ENCODE peak calls at places on chromosomes 2 and 18, in nine cellular contexts. W is cardiac muscle cell, O is hypothalamus, M is Caki2, G is HEK293T, B is cerebellar cortex, I is H54, K is non-pigmented ciliary epithelial cell, A is nucleus accumbens. E is an unnamed sample.

GRCh38 chr2:181070834-181071200 is 90.4 kb downstream of the UBE2E3 start:
- DNase-seq in W (no peak), O (no peak), M (no peak), G (no peak), B (no peak), I (no peak), K (no peak), A (no peak), E (no peak)

GRCh38 chr2:121613774-121614173 is 35.5 kb downstream of the CLASP1 start:
- DNase-seq in W (no peak), O (no peak), M (no peak), G (no peak), B (no peak), I (no peak), K (no peak), A (no peak), E (no peak)

GRCh38 chr18:75592527-75592926 is 165.0 kb upstream of the SMIM21 start:
- DNase-seq in W (no peak), O (no peak), M (no peak), G (no peak), B (no peak), I (no peak), K (no peak), A (no peak), E (no peak)

GRCh38 chr2:181268174-181268867 is 188.9 kb upstream of the ITGA4 start:
- DNase-seq in W (no peak), O (no peak), M (no peak), G (no peak), B (no peak), I (no peak), K (no peak), A (no peak), E (no peak)

GRCh38 chr18:57980573-57981348 is 63.3 kb upstream of the NEDD4L start:
- DNase-seq in W (no peak), O (no peak), M (no peak), G (no peak), B (no peak), I (no peak), K (no peak), A (no peak), E (no peak)

GRCh38 chr2:57806449-57806968 is 240.1 kb upstream of the VRK2 start:
- DNase-seq in W (no peak), O (no peak), M (no peak), G (no peak), B (no peak), I (no peak), K (no peak), A (no peak), E (no peak)

GRCh38 chr2:27735263-27735904 is 36.1 kb upstream of the MRPL33 start:
- DNase-seq in W (peak), O (peak), M (no peak), G (no peak), B (peak), I (peak), K (no peak), A (peak), E (no peak)

GRCh38 chr2:85801871-85802270 is 48.1 kb downstream of the ATOH8 start:
- DNase-seq in W (no peak), O (no peak), M (no peak), G (no peak), B (no peak), I (no peak), K (no peak), A (no peak), E (peak)

GRCh38 chr2:84991404-84992151 is 20.6 kb downstream of the KCMF1 start:
- DNase-seq in W (no peak), O (no peak), M (peak), G (no peak), B (no peak), I (no peak), K (no peak), A (no peak), E (no peak)

GRCh38 chr2:80322958-80323357 is 18.4 kb upstream of the LRRTM1 start:
- DNase-seq in W (no peak), O (no peak), M (no peak), G (no peak), B (no peak), I (no peak), K (no peak), A (no peak), E (no peak)

GRCh38 chr2:81650048-81650971 is 1345.8 kb upstream of the LRRTM1 start:
- DNase-seq in W (no peak), O (no peak), M (peak), G (no peak), B (no peak), I (no peak), K (no peak), A (no peak), E (peak)

GRCh38 chr2:8204691-8205090 is 477.2 kb upstream of the ID2 start:
- DNase-seq in W (no peak), O (no peak), M (no peak), G (no peak), B (no peak), I (no peak), K (no peak), A (no peak), E (no peak)